ENCODE peak calls at places on chromosomes 2 and 18, in five cellular contexts. M is prostate gland, P is cardiac fibroblast, C is mucosa of gallbladder, S is GM04504. R is an unnamed sample.

GRCh38 chr2:16662440-16662839 is 3.2 kb downstream of the CYRIA start:
- DNase-seq in P (peak; percentile 80), C (no peak), S (no peak), M (no peak), R (peak; percentile 87)

GRCh38 chr2:177758591-177759371 is 313.8 kb downstream of the PDE11A start:
- DNase-seq in P (peak; percentile 48), S (no peak), M (no peak), C (peak; percentile 17), R (peak; percentile 77)

GRCh38 chr2:201218780-201219179 is 35.8 kb downstream of the CASP10 start:
- DNase-seq in S (peak; percentile 16), M (no peak), C (no peak), P (peak; percentile 40), R (no peak)

GRCh38 chr2:47457268-47457667 is 54.3 kb downstream of the MSH2 start:
- DNase-seq in C (no peak), P (no peak), M (no peak), S (no peak), R (no peak)

GRCh38 chr2:72864500-72864899 is 22.7 kb upstream of the SPR start:
- DNase-seq in M (no peak), P (peak; percentile 87), C (no peak), S (peak; percentile 12), R (peak; percentile 59)

GRCh38 chr2:8729939-8730338 is 48.1 kb downstream of the ID2 start:
- DNase-seq in C (peak; percentile 38), P (no peak), M (no peak), S (no peak), R (no peak)

GRCh38 chr2:162244559-162245031 is 1.4 kb upstream of the FAP start:
- DNase-seq in S (peak; percentile 79), C (peak; percentile 16), M (no peak), P (peak; percentile 98), R (peak; percentile 90)

GRCh38 chr18:13464432-13465125 is 246.0 kb downstream of the LDLRAD4 start:
- DNase-seq in P (no peak), M (no peak), S (no peak), C (no peak), R (peak; percentile 15)

GRCh38 chr18:2104620-2105462 is 466.5 kb downstream of the METTL4 start:
- DNase-seq in P (peak; percentile 52), M (peak; percentile 7), C (peak; percentile 44), S (no peak), R (peak; percentile 77)

GRCh38 chr2:231670892-231671616 is 37.3 kb upstream of the PTMA start:
- DNase-seq in P (no peak), S (no peak), C (no peak), M (no peak), R (no peak)

GRCh38 chr18:25229858-25230257 is 122.1 kb downstream of the ZNF521 start:
- DNase-seq in S (no peak), M (no peak), C (no peak), P (no peak), R (no peak)

GRCh38 chr2:105498281-105498846 is 99.5 kb upstream of the FHL2 start:
- DNase-seq in C (no peak), P (no peak), S (no peak), M (no peak), R (no peak)

GRCh38 chr2:201964631-201965206 is 68.9 kb upstream of the FZD7 start:
- DNase-seq in P (no peak), S (no peak), C (no peak), M (no peak), R (peak; percentile 75)

GRCh38 chr2:237485844-237486243 is 1.2 kb upstream of the MLPH start:
- DNase-seq in M (no peak), P (no peak), C (no peak), S (no peak), R (no peak)

GRCh38 chr2:70305531-70305930 is 3.7 kb upstream of the FAM136A start:
- DNase-seq in M (no peak), P (no peak), C (no peak), S (no peak), R (no peak)

R was measured in choroid plexus epithelial cell.